ENCODE peak calls at places on chromosome X, in four cellular contexts. U is stimulated activated CD4-positive, alpha-beta T cell treated with anti-CD3 and anti-CD28 coated beads, Interleukin-2, amount 100 ng/mL, for 4 hours; L is cardiac muscle cell; D is ACHN. E is an unnamed sample.

GRCh38 chrX:54044877-54045328 is 630 bp upstream of the PHF8 start:
- DNase-seq in U (no peak), L (no peak), D (no peak), E (no peak)

GRCh38 chrX:64975491-64975890 is 759 bp downstream of the ZC4H2 start:
- DNase-seq in U (no peak), L (peak), D (peak), E (no peak)

GRCh38 chrX:72308566-72309296 is 3.0 kb upstream of the CITED1 start:
- DNase-seq in U (no peak), L (peak), D (peak), E (no peak)

GRCh38 chrX:68842781-68843581 is 14.2 kb downstream of the EFNB1 start:
- DNase-seq in U (no peak), L (no peak), D (no peak), E (no peak)

GRCh38 chrX:126886997-126887396 is 67.5 kb downstream of the PRR32 start:
- DNase-seq in U (no peak), L (no peak), D (no peak), E (no peak)

GRCh38 chrX:86002076-86002896 is 45.1 kb downstream of the CHM start:
- DNase-seq in U (no peak), L (peak), D (peak), E (peak)

GRCh38 chrX:153184787-153185186 is 5.7 kb downstream of the MAGEA1 start:
- DNase-seq in U (no peak), L (no peak), D (no peak), E (no peak)

GRCh38 chrX:69313622-69314290 is 148.5 kb upstream of the PJA1 start:
- DNase-seq in U (no peak), L (no peak), D (no peak), E (no peak)

GRCh38 chrX:74343327-74343969 is 39.5 kb downstream of the ZCCHC13 start:
- DNase-seq in U (no peak), L (no peak), D (no peak), E (no peak)

GRCh38 chrX:150310881-150311280 is 52.2 kb upstream of the MAMLD1 start:
- DNase-seq in U (no peak), L (no peak), D (no peak), E (no peak)

GRCh38 chrX:69085826-69086225 is 79.4 kb downstream of the PJA1 start:
- DNase-seq in U (no peak), L (no peak), D (no peak), E (no peak)

GRCh38 chrX:71870337-71871098 is 40.1 kb upstream of the NHSL2 start:
- DNase-seq in U (no peak), L (peak), D (peak), E (no peak)

GRCh38 chrX:72475338-72475737 is 97.3 kb downstream of the HDAC8 start:
- DNase-seq in U (no peak), L (no peak), D (no peak), E (no peak)

GRCh38 chrX:10173331-10173900 is 16.6 kb downstream of the CLCN4 start:
- DNase-seq in U (no peak), L (peak), D (peak), E (peak)

GRCh38 chrX:45505214-45505613 is 304.5 kb upstream of the DIPK2B start:
- DNase-seq in U (no peak), L (no peak), D (no peak), E (peak)

GRCh38 chrX:41695464-41695863 is 6.7 kb downstream of the GPR34 start:
- DNase-seq in U (no peak), L (no peak), D (no peak), E (no peak)

E was measured in non-pigmented ciliary epithelial cell.